ENCODE peak calls at places on chromosomes 16 and 17, in four cellular contexts. B is tibial nerve, C is PC-3, A is uterus. S is an unnamed sample.

GRCh38 chr17:32019228-32019627 is 12.0 kb downstream of the LRRC37B start:
- DNase-seq in B (no peak), A (no peak), C (no peak), S (no peak)

GRCh38 chr17:76917829-76918228 is 49.6 kb downstream of the MGAT5B start:
- DNase-seq in A (no peak), C (no peak), B (no peak), S (no peak)

GRCh38 chr16:31187808-31188189 is 7.9 kb downstream of the FUS start:
- DNase-seq in B (no peak), C (no peak), A (no peak), S (no peak)

GRCh38 chr17:45973943-45974859 is 24.8 kb upstream of the STH start:
- DNase-seq in B (no peak), C (no peak), A (no peak), S (no peak)

GRCh38 chr16:30923554-30924085 is at the start of gene FBXL19:
- DNase-seq in B (peak; percentile 36), A (no peak), C (no peak), S (no peak)

GRCh38 chr16:58907297-58907696 is 173.2 kb upstream of the GOT2 start:
- DNase-seq in C (no peak), B (no peak), A (no peak), S (no peak)

GRCh38 chr17:42438600-42439567 is 15.8 kb upstream of the CAVIN1 start:
- DNase-seq in B (no peak), A (no peak), C (no peak), S (no peak)

GRCh38 chr17:50686494-50687199 is 21.1 kb downstream of the ANKRD40 start:
- DNase-seq in C (peak; percentile 94), A (peak; percentile 89), B (no peak), S (no peak)

GRCh38 chr17:69326302-69327059 is 452 bp downstream of the ABCA5 start:
- DNase-seq in A (no peak), B (no peak), C (peak; percentile 39), S (no peak)

GRCh38 chr16:83692224-83692623 is 115.6 kb upstream of the HSBP1 start:
- DNase-seq in B (no peak), A (no peak), C (no peak), S (no peak)

GRCh38 chr17:413016-413350 is 60.4 kb upstream of the RPH3AL start:
- DNase-seq in A (no peak), C (no peak), B (no peak), S (no peak)

GRCh38 chr17:78957076-78957475 is 22.6 kb downstream of the LGALS3BP start:
- DNase-seq in C (peak; percentile 35), B (no peak), A (no peak), S (no peak)

GRCh38 chr17:77376795-77377751 is 236.3 kb downstream of the SEC14L1 start:
- DNase-seq in A (peak; percentile 56), C (no peak), B (no peak), S (no peak)

GRCh38 chr16:87457724-87458423 is 35.0 kb downstream of the ZCCHC14 start:
- DNase-seq in C (peak; percentile 94), A (no peak), B (no peak), S (no peak)

GRCh38 chr16:82605863-82606620 is 20.7 kb upstream of the CDH13 start:
- DNase-seq in B (no peak), C (no peak), A (no peak), S (no peak)

GRCh38 chr17:42562845-42563509 is 1.0 kb downstream of the COASY start:
- DNase-seq in B (no peak), C (no peak), A (no peak), S (no peak)

GRCh38 chr17:38507921-38508569 is 79.8 kb downstream of the ARHGAP23 start:
- DNase-seq in C (no peak), B (no peak), A (no peak), S (no peak)

GRCh38 chr17:35666967-35667552 is 64.4 kb upstream of the RASL10B start:
- DNase-seq in A (no peak), B (no peak), C (no peak), S (no peak)

GRCh38 chr17:12683299-12683698 is 17.6 kb downstream of the MYOCD start:
- DNase-seq in C (no peak), B (no peak), A (no peak), S (no peak)

GRCh38 chr16:68470461-68471150 is 22.3 kb upstream of the SMPD3 start:
- DNase-seq in B (no peak), C (no peak), A (no peak), S (no peak)

GRCh38 chr16:71540-72341 is 690 bp downstream of the RHBDF1 start:
- DNase-seq in C (peak; percentile 93), A (peak; percentile 84), B (peak; percentile 86), S (no peak)

GRCh38 chr17:3027786-3028532 is 35.4 kb downstream of the OR1D5 start:
- DNase-seq in A (no peak), C (no peak), B (no peak), S (no peak)
- H3K36me3 ChIP-seq in A (no peaks in the 10 kb centered on the region), C (peaks cover 3% of the 10 kb centered on the region), B (no peaks in the 10 kb centered on the region), S (no peaks in the 10 kb centered on the region)

GRCh38 chr16:14606102-14606501 is 24.0 kb downstream of the PARN start:
- DNase-seq in B (no peak), C (no peak), A (no peak), S (no peak)

GRCh38 chr16:14611660-14612059 is 18.4 kb downstream of the PARN start:
- DNase-seq in A (no peak), C (no peak), B (no peak), S (no peak)

GRCh38 chr16:14608604-14609003 is 21.5 kb downstream of the PARN start:
- DNase-seq in A (no peak), C (no peak), B (no peak), S (no peak)

GRCh38 chr16:14608111-14608566 is 21.9 kb downstream of the PARN start:
- DNase-seq in C (no peak), B (no peak), A (no peak), S (no peak)

GRCh38 chr16:14609716-14610115 is 20.3 kb downstream of the PARN start:
- DNase-seq in A (no peak), C (no peak), B (no peak), S (no peak)
- H3K36me3 ChIP-seq in A (no peaks in the 10 kb centered on the region), C (peaks cover 14% of the 10 kb centered on the region), B (peaks cover 10% of the 10 kb centered on the region), S (peaks cover 50% of the 10 kb centered on the region)

DNA sequence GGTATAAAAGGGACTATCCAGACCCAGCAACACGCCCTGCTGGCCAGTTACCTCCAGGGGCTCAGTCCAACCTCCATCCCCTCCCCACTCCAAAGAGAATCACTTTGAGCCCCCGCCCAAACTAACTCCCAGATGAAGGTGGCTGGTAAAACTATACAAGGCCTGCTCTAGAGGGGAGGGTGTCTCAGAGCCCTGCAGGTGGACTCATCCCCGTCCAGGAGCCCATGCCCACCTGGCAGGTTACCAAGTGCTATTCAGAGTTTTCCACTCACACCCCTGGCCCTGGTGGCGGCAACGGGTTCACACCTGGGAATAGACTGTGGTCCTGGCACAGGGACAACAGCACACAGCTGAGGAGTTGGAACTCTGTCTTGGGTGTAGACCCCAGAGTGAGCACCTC is 29.0 kb downstream of the AXIN2 start:
- DNase-seq in B (no peak), A (peak; percentile 38), C (no peak), S (no peak)
- H3K36me3 ChIP-seq in B (peaks cover 9% of the 10 kb centered on the region), A (no peaks in the 10 kb centered on the region), C (no peaks in the 10 kb centered on the region), S (peaks cover 25% of the 10 kb centered on the region)

GRCh38 chr16:88723911-88724310 is 17.6 kb downstream of the CTU2 start:
- DNase-seq in A (no peak), B (no peak), C (no peak), S (no peak)

GRCh38 chr16:88725609-88726407 is 19.5 kb downstream of the CTU2 start:
- DNase-seq in B (no peak), A (no peak), C (no peak), S (no peak)

GRCh38 chr16:88726408-88726749 is 20.1 kb downstream of the CTU2 start:
- DNase-seq in A (no peak), B (no peak), C (no peak), S (no peak)

GRCh38 chr16:88723507-88723887 is 17.2 kb downstream of the CTU2 start:
- DNase-seq in A (no peak), C (no peak), B (no peak), S (no peak)

DNA sequence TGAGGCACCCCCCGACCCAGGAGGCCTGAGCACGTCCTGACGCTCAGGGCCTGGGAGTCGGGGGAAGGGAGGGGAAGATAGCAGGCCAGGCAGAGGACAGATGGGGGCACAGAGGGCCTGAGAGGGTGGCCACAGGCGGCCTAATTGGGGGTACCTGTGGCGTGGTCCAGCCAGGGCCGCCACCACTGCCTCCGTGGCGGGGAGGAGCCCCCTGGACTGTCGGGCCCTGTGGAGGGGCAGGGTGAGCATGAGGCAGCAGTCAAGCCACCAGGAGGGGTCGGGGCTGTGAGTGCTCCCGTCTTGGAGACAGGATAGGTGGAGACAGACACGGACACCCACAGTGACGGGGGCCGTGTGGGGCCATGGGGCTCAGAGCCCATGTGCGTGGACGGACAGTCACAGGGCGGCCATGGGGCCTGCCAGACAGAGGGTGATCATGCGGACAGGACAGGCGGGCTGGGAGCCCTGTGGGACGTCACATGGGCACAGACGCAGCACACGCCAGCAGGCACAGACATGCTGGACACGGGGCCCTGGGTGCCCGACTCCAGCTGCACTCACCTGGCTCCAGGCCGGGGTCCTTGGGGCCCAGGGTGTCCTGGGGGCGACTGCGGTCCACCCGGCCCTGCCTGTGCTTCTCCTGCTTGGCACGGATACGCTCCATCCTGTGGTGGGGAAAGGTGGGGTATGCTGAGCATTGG is 18.7 kb downstream of the CTU2 start:
- DNase-seq in C (no peak), B (no peak), A (no peak), S (no peak)
- H3K36me3 ChIP-seq in C (peaks cover 4% of the 10 kb centered on the region), B (peaks cover 46% of the 10 kb centered on the region), A (no peaks in the 10 kb centered on the region), S (no peaks in the 10 kb centered on the region)

GRCh38 chr17:74917430-74917829 is 5.6 kb downstream of the USH1G start:
- DNase-seq in B (no peak), A (no peak), C (no peak), S (no peak)

GRCh38 chr17:74916136-74916850 is 6.8 kb downstream of the USH1G start:
- DNase-seq in C (no peak), B (no peak), A (no peak), S (no peak)

GRCh38 chr17:74919440-74920305 is 3.4 kb downstream of the USH1G start:
- DNase-seq in B (no peak), C (no peak), A (no peak), S (no peak)

GRCh38 chr17:74918906-74919305 is 4.1 kb downstream of the USH1G start:
- DNase-seq in C (no peak), B (no peak), A (no peak), S (no peak)

DNA sequence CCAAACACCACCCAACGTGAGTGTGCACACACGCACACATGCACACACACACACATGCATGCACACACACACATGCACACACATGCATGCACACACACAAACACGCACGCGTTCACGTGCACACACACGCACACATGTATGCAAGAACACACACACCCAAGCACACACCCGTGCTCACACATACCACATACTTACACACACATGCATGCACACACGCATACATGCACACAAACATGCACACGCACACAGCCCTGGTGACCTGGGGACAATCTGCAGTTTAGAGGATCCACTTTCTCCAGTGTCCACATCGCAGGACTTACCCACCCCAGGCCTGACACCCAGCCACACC is 6.2 kb downstream of the USH1G start:
- DNase-seq in A (no peak), C (no peak), B (no peak), S (no peak)
- H3K36me3 ChIP-seq in A (no peaks in the 10 kb centered on the region), C (no peaks in the 10 kb centered on the region), B (no peaks in the 10 kb centered on the region), S (no peaks in the 10 kb centered on the region)

DNA sequence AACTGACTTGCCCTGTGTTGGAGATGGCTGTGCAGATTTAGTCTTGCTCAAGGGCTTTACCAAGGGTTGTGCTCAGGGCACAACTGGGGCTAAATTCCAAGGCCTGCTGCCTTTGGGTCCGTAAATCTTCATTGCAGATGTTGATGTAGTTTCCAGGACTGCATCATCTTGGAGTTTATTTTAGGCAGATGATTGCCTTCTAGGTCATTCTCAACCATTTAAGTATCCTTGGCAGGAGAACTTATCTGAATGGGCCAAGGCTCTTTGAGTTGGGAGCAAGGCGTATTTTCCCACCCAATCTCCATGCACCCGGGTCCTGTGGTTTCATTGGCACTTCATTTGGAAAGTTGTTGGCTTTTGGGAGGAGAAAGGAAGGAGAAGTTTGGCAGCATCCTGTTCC is 200.3 kb downstream of the MSI2 start:
- DNase-seq in B (no peak), C (no peak), A (no peak), S (no peak)
- H3K36me3 ChIP-seq in B (no peaks in the 10 kb centered on the region), C (no peaks in the 10 kb centered on the region), A (no peaks in the 10 kb centered on the region), S (no peaks in the 10 kb centered on the region)

S was measured in SK-N-MC.